ENCODE peak calls at places on chromosome 1, in five cellular contexts. H is left ventricle myocardium inferior, X is heart right ventricle, I is lung, A is A549. U is an unnamed sample. For H3K4me1, the result is how much of the 10 kb centered on the place peaks cover.

GRCh38 chr1:46190539-46190938 is 7.7 kb downstream of the POMGNT1 start:
- DNase-seq in H (no peak), I (peak), A (no peak), X (no peak), U (no peak)

GRCh38 chr1:201597551-201598230 is 58.8 kb downstream of the NAV1 start:
- DNase-seq in A (peak), X (peak), H (peak), I (peak), U (no peak)

GRCh38 chr1:67731322-67731721 is 46.3 kb downstream of the GADD45A start:
- DNase-seq in A (no peak), X (no peak), H (no peak), I (no peak), U (no peak)

GRCh38 chr1:212980123-212980800 is 29.9 kb downstream of the VASH2 start:
- DNase-seq in A (no peak), H (peak), X (peak), I (no peak), U (no peak)

GRCh38 chr1:39258146-39258924 is 53.8 kb downstream of the MACF1 start:
- DNase-seq in X (peak), I (peak), H (peak), A (peak), U (peak)

GRCh38 chr1:81921851-81922462 is 121.2 kb downstream of the ADGRL2 start:
- DNase-seq in X (no peak), H (no peak), A (no peak), I (no peak), U (no peak)

GRCh38 chr1:204396015-204396583 is 15.5 kb downstream of the PPP1R15B start:
- DNase-seq in H (no peak), X (no peak), I (no peak), A (no peak), U (no peak)

GRCh38 chr1:203597386-203598040 is 29.1 kb upstream of the ATP2B4 start:
- DNase-seq in H (peak), X (peak), I (no peak), A (no peak), U (peak)

GRCh38 chr1:35675773-35676172 is 34.4 kb upstream of the PSMB2 start:
- DNase-seq in I (no peak), X (no peak), A (no peak), H (no peak), U (no peak)

DNA sequence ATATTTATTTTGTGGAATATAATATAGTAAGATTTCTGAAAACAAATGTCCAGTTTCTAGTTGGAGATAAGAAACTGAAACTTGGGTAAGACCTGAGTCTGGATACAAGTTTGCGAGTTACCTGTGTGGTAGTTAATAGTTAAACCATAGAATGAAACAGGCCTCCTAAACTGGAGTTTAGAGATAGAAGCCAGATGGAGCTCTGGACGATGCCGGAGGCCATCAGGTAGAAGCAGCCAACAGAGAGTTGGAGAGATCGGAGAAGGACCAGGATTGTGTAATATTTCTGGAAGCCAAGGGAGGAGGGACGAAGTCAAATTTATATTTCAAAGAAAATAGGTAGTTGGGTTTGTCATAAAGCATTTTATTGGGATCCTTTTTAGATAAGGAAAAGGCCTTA is 45.1 kb downstream of the ARID1A start:
- DNase-seq in I (no peak), A (no peak), X (no peak), H (no peak), U (no peak)
- H3K4me1 ChIP-seq in I (under half), A (under half), X (half or more), H (half or more), U (under half)

DNA sequence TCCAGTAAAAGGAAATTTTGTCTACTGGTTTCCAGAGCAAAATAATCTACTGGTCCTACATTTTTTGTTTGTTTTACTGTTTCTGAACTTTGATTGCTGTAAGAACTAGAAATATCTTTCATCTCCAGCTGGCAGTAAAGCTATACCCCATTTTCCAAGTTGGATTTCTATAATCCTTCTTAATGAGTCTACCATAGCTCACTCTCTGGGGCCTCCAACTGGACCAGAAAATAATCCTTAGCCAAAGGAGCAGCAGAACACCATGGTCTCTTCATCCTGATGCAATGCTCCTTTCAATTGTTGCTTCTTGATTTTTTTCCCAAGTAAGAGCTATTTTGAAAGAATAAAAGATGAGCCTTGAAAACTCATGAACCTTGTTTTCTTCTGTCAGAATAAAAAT is 110.0 kb upstream of the COL11A1 start:
- DNase-seq in I (no peak), X (no peak), H (no peak), A (no peak), U (no peak)
- TF ChIP-seq CTCF in I (no peak), X (no peak), H (no peak), A (no peak), U (no peak)

GRCh38 chr1:220789532-220790147 is 2.9 kb downstream of the MTARC1 start:
- DNase-seq in H (no peak), I (no peak), X (no peak), A (no peak), U (no peak)

GRCh38 chr1:220788146-220788545 is 1.4 kb downstream of the MTARC1 start:
- DNase-seq in H (no peak), I (peak), A (no peak), X (no peak), U (no peak)

GRCh38 chr1:220791287-220791686 is 4.6 kb downstream of the MTARC1 start:
- DNase-seq in A (no peak), I (no peak), X (no peak), H (no peak), U (no peak)

GRCh38 chr1:220787069-220787614 is 429 bp downstream of the MTARC1 start:
- DNase-seq in X (no peak), H (no peak), A (peak), I (peak), U (no peak)

DNA sequence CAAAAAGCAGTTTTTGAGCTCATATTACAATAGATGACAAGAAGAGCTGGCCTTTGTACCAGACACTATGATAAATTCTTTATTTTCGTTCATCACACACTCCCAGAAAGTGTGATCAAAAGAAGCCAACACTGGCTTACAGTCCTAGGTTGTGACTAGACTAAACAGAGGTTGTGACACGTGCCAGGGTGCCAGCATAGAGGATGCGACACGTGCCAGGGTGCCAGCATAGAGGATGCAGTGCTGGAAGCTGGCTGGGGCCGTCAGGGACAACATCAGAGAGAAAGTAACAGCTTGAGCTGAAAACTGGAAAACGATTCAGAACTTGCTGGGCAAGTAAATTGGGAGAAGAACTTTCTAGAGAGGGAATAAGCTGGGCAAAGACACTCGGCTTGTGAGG is 2.2 kb downstream of the MTARC1 start:
- DNase-seq in A (no peak), I (no peak), X (no peak), H (no peak), U (no peak)
- H3K4me1 ChIP-seq in A (under half), I (under half), X (under half), H (under half), U (under half)

GRCh38 chr1:10788592-10789006 is 7.8 kb downstream of the CASZ1 start:
- DNase-seq in A (peak), H (peak), X (peak), I (no peak), U (no peak)
- TF ChIP-seq CTCF in A (peak), H (peak), X (peak), I (peak), U (no peak)

GRCh38 chr1:41484881-41485280 is 398 bp upstream of the EDN2 start:
- DNase-seq in I (no peak), H (no peak), A (no peak), X (no peak), U (no peak)
- H3K4me1 ChIP-seq in I (under half), H (half or more), A (half or more), X (half or more), U (under half)

DNA sequence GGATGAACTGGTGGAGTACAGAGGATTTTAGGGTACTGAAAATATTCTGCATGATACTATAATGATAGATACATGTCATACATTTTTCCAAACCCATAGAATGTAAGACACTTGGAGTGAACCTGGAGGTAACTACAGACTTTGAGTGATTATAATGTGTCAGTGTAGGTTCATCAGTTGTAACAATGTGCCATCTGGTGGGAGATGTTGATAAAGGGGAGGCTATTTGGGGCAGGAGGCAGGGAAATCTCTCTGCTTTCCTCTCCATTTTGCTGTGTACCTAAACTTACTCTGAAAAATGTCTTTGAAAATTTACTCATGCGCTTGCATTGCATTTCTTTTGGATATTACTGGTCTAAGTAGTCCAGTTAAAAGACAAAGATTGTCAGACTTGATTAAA is 35.2 kb downstream of the PTBP2 start:
- DNase-seq in H (no peak), X (no peak), A (no peak), I (no peak), U (no peak)
- TF ChIP-seq CTCF in H (peak), X (peak), A (no peak), I (no peak), U (no peak)

GRCh38 chr1:178939328-178939727 is 68.5 kb upstream of the ANGPTL1 start:
- DNase-seq in X (no peak), H (no peak), I (no peak), A (no peak), U (no peak)
- H3K4me1 ChIP-seq in X (half or more), H (under half), I (under half), A (under half), U (under half)

DNA sequence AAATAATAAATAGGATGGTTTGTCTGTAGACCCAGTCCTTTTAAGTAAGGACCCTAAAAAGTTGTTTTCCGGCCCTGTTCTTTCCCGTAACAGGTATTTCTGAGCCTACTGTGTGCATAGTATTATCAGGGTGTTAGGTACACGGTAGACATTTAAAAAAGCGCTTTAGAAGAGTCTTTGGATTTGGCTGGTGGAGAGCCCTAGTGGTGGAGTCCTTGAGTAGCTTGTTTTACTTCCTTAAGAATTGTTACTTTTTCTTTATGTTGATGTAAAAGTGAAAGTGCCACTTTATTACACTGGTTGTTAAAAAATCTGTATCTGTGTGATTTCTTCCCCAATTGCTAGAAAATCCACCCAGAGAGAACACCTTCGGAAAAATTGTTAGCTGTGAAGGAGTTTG is 36.8 kb downstream of the SMYD2 start:
- DNase-seq in A (no peak), X (no peak), I (no peak), H (no peak), U (no peak)
- TF ChIP-seq CTCF in A (no peak), X (peak), I (no peak), H (peak), U (no peak)

GRCh38 chr1:243585982-243586381 is 264.1 kb downstream of the AKT3 start:
- DNase-seq in X (no peak), A (no peak), H (no peak), I (no peak), U (no peak)
- H3K4me1 ChIP-seq in X (under half), A (under half), H (under half), I (under half), U (under half)

DNA sequence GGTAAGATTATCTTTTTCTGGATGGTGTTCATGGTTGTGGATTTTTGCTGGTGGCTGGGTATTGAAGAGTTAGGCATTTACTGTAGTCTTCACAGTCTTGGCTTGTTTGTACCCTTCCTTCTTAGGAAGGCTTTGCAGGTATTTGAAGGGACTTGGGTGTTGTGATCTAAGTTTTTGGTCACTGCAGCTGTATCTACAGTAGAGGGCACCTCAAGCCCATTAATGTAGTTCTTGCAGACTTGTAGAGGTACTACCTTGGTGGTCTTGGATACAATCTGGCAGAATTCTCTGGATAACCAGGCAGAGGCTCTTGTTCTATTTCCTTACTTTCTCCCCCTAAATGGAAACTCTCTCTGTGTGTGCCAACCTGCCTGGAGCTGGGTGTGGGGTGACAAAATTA is 155.8 kb upstream of the BRINP3 start:
- DNase-seq in A (no peak), X (no peak), I (no peak), H (no peak), U (no peak)
- TF ChIP-seq CTCF in A (no peak), X (no peak), I (no peak), H (no peak), U (no peak)

U was measured in ovary.